ENCODE peak calls at places on chromosomes 13 and 19, in seven cellular contexts. E, B, P, L, G, A and Q are unnamed samples.

GRCh38 chr19:15466851-15467733 is 2.7 kb upstream of the RASAL3 start:
- DNase-seq in A (no peak), P (no peak), G (peak), B (no peak), E (no peak), L (no peak), Q (no peak)

GRCh38 chr13:109785892-109786450 is 412 bp downstream of the IRS2 start:
- DNase-seq in B (no peak), P (no peak), G (no peak), E (no peak), L (peak), A (peak), Q (no peak)

GRCh38 chr13:93307651-93308050 is 81.0 kb downstream of the GPC6 start:
- DNase-seq in G (no peak), P (no peak), A (no peak), B (no peak), E (no peak), L (no peak), Q (no peak)

GRCh38 chr13:33111414-33112110 is 95.3 kb downstream of the KL start:
- DNase-seq in A (no peak), L (no peak), P (no peak), G (no peak), E (no peak), B (no peak), Q (no peak)

GRCh38 chr19:6663236-6664187 is 6.4 kb downstream of the TNFSF14 start:
- DNase-seq in E (no peak), G (peak), A (no peak), B (no peak), L (no peak), P (no peak), Q (no peak)

GRCh38 chr19:2977001-2977685 is at the start of gene TLE6:
- DNase-seq in B (peak), P (peak), E (peak), A (peak), G (peak), L (peak), Q (peak)

GRCh38 chr19:17346109-17346671 is 8.8 kb downstream of the GTPBP3 start:
- DNase-seq in P (no peak), L (peak), G (peak), B (peak), A (peak), E (peak), Q (no peak)

GRCh38 chr19:1874554-1875185 is 10.6 kb downstream of the ABHD17A start:
- DNase-seq in B (no peak), A (no peak), G (no peak), P (no peak), E (peak), L (no peak), Q (no peak)

GRCh38 chr13:93279982-93280381 is 53.4 kb downstream of the GPC6 start:
- DNase-seq in L (no peak), E (peak), A (no peak), P (no peak), B (no peak), G (no peak), Q (no peak)

GRCh38 chr13:92661406-92661805 is 565.2 kb upstream of the GPC6 start:
- DNase-seq in L (no peak), G (no peak), B (no peak), P (no peak), E (no peak), A (no peak), Q (no peak)

GRCh38 chr13:52751196-52751595 is 11.6 kb upstream of the CNMD start:
- DNase-seq in E (no peak), P (no peak), L (no peak), A (no peak), B (no peak), G (peak), Q (no peak)

GRCh38 chr13:33126909-33127607 is 110.8 kb downstream of the KL start:
- DNase-seq in L (peak), E (no peak), G (no peak), B (no peak), P (peak), A (no peak), Q (no peak)

GRCh38 chr19:55494172-55494761 is 6.0 kb downstream of the SSC5D start:
- DNase-seq in A (peak), G (no peak), L (no peak), P (no peak), E (no peak), B (peak), Q (no peak)

GRCh38 chr19:45215391-45216191 is 29.6 kb downstream of the EXOC3L2 start:
- DNase-seq in L (no peak), E (peak), A (peak), P (no peak), B (no peak), G (peak), Q (no peak)

GRCh38 chr13:81773263-81773662 is 1432.3 kb upstream of the SPRY2 start:
- DNase-seq in L (no peak), E (no peak), G (no peak), A (no peak), P (no peak), B (no peak), Q (no peak)

DNA sequence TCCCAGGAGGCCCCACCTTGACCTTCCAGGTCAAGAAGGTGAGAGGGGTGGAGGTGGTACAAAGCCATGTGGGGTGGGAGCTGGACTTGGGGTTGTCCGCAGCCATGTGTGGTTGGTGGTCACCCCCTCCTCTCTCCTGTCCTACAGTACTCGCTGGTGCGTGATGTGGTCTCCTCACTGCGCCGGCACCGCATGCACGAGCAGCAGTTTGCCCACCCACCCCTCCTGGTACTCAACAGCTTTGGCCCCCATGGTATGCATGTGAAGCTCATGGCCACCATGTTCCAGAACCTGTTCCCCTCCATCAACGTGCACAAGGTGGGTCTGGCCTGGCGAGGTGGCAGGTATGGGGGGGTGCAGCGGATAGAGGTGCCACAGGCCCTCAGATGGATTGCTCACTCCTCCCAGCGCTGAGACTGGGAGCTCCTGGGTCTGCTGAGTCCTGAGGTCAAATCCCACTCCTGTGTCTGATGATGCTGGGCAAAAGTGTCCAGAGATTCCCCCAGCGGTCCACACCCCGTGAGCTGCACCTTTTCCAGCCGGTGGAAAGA is 1.7 kb downstream of the PPAN start:
- DNase-seq in E (no peak), A (no peak), P (no peak), G (no peak), L (no peak), B (no peak), Q (no peak)
- H3K4me3 ChIP-seq in E (no peak), A (peak), P (no peak), G (peak), L (no peak), B (no peak), Q (no peak)

DNA sequence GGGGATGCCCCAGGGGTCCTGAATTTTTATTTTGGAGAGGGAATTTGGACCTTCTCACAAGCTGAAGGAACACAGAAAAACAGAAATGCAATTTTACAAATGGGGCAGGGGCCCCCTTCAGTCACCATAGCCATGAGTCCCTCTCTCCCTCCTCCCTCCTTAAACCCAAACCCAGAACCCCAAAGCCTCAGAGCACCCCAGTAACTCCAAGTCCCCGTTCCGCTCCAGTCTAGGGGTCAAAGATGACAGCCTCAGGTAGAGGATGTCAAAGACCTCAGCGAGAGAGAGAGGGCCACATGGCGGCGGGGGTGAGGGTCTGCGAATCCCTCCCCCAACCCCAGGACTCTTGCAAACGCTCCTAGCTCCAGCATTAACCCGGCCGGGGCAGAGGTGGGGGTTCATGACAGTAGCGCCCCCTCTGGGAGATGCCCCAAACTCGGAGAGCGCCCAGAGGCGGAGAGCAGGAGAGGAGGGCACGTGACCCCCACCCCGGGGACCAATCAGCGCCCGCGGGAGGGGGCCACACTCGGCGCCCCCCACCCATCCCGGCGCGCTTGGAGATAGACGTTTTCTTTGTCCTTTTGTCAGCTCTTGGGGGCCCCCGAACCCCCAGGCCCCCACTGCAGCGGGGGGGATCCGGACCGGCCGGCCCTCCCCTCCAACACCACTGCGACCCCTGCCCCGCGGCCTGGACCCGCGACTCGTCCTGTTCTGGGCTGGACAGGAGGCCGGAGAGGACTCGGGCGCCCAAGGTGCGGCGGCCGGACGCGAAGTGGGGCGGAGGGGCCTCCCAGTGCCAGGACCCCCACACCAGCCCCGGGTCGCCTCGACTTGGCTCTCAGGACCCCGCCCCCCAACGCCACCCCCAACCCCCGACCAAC is 20.8 kb upstream of the SEMA6B start:
- DNase-seq in P (no peak), A (no peak), G (no peak), L (no peak), E (no peak), B (no peak), Q (no peak)
- TF ChIP-seq CTCF in P (no peak), A (no peak), G (peak), L (no peak), E (no peak), B (no peak), Q (no peak)

GRCh38 chr19:35447870-35448492 is at the start of gene FFAR2:
- DNase-seq in P (no peak), L (no peak), G (no peak), B (no peak), A (no peak), E (no peak), Q (no peak)

GRCh38 chr19:35442091-35442490 is 6.0 kb upstream of the FFAR2 start:
- DNase-seq in L (peak), A (peak), E (no peak), B (no peak), P (no peak), G (no peak), Q (no peak)

GRCh38 chr19:35449347-35450043 is 1.4 kb downstream of the FFAR2 start:
- DNase-seq in B (no peak), A (no peak), E (no peak), G (peak), P (no peak), L (no peak), Q (no peak)

GRCh38 chr19:35446194-35446593 is 1.9 kb upstream of the FFAR2 start:
- DNase-seq in E (no peak), G (no peak), P (no peak), A (no peak), L (no peak), B (no peak), Q (no peak)

GRCh38 chr19:35444735-35445134 is 3.3 kb upstream of the FFAR2 start:
- DNase-seq in E (no peak), A (no peak), B (no peak), L (no peak), P (no peak), G (no peak), Q (no peak)
- H3K27ac ChIP-seq in E (no peak), A (no peak), B (no peak), L (no peak), P (no peak), G (no peak), Q (no peak)

DNA sequence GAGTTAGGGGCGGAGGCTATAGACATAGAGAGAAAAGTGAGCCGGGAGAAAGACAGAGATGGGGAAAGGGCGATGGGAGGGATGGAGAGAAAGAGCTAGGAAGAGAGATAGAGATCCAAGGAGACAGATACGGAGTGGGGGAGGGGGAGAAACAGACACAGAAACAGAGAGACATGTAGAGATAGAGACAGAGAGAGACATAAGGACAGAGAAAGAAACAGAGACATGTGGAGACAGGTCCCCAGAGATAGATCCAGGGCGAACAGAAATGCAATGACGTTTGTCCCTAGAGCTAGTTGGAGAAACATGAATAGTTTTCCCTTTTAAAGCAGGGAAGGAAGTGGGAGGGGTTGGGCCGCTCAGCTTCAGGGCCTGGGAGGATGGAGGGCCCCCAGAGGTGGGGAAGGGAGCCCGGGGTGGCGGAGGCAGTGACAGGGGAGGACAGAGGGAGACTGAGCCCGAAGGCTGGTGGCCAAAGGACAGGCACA is 4.6 kb downstream of the PPP1R14A start:
- DNase-seq in A (no peak), B (peak), P (peak), L (peak), G (no peak), E (no peak), Q (no peak)
- H3K4me3 ChIP-seq in A (peak), B (peak), P (peak), L (peak), G (no peak), E (no peak), Q (peak)

GRCh38 chr13:76644906-76645305 is 241.3 kb downstream of the KCTD12 start:
- DNase-seq in E (no peak), B (peak), G (no peak), P (no peak), A (no peak), L (no peak), Q (no peak)
- TF ChIP-seq CTCF in E (no peak), B (no peak), G (no peak), P (no peak), A (no peak), L (no peak), Q (no peak)